ENCODE peak calls at places on chromosome 1, in nine cellular contexts. G is astrocyte, Z is keratinocyte, R is psoas muscle, X is hepatocyte, F is mammary epithelial cell, I is adrenal gland, M is SK-N-SH, O is breast epithelium. U is an unnamed sample. For H3K4me1, the result is how much of the 10 kb centered on the place peaks cover.

GRCh38 chr1:57949168-57949567 is 525.3 kb upstream of the DAB1 start:
- DNase-seq in M (no peak), X (no peak), F (no peak), R (no peak), G (no peak), Z (no peak), O (no peak), I (no peak), U (no peak)

GRCh38 chr1:212557739-212558664 is 50.6 kb upstream of the ATF3 start:
- DNase-seq in M (peak), G (peak), I (peak), O (peak), F (peak), Z (no peak), R (peak), X (peak), U (peak)

GRCh38 chr1:29122987-29123870 is 474 bp downstream of the TMEM200B start:
- DNase-seq in X (peak), G (peak), O (no peak), F (no peak), R (peak), I (no peak), Z (no peak), M (peak), U (peak)

GRCh38 chr1:168842916-168843315 is 113.9 kb upstream of the DPT start:
- DNase-seq in G (no peak), R (no peak), I (no peak), X (no peak), Z (no peak), F (no peak), M (no peak), O (no peak), U (no peak)

GRCh38 chr1:66764994-66765578 is 12.8 kb downstream of the DYNLT5 start:
- DNase-seq in R (no peak), F (peak), X (peak), I (peak), G (peak), O (no peak), M (peak), Z (peak), U (peak)

GRCh38 chr1:215682232-215682631 is 115.1 kb downstream of the KCTD3 start:
- DNase-seq in G (no peak), F (no peak), M (peak), R (no peak), X (no peak), Z (no peak), O (no peak), I (no peak), U (no peak)

GRCh38 chr1:233253231-233254038 is 42.1 kb downstream of the PCNX2 start:
- DNase-seq in X (peak), I (no peak), M (no peak), F (peak), Z (no peak), O (no peak), G (no peak), R (no peak), U (peak)

GRCh38 chr1:25247829-25248754 is 838 bp upstream of the RSRP1 start:
- DNase-seq in I (no peak), R (no peak), G (no peak), X (no peak), O (no peak), M (no peak), Z (no peak), F (no peak), U (no peak)

GRCh38 chr1:192171123-192171522 is 12.9 kb downstream of the RGS18 start:
- DNase-seq in O (no peak), X (no peak), M (no peak), R (no peak), Z (no peak), G (no peak), I (no peak), F (no peak), U (no peak)

GRCh38 chr1:99728494-99729235 is 37.8 kb downstream of the FRRS1 start:
- DNase-seq in G (no peak), I (no peak), R (no peak), Z (no peak), F (peak), M (peak), X (no peak), O (no peak), U (peak)

GRCh38 chr1:203126151-203126865 is 1.2 kb upstream of the ADORA1 start:
- DNase-seq in F (no peak), G (peak), I (no peak), X (no peak), R (no peak), O (peak), Z (no peak), M (no peak), U (peak)

GRCh38 chr1:229271448-229272120 is 673 bp downstream of the RAB4A start:
- DNase-seq in X (peak), R (no peak), O (no peak), I (no peak), M (no peak), F (no peak), Z (no peak), G (no peak), U (peak)

GRCh38 chr1:226871636-226872327 is 1.4 kb downstream of the PSEN2 start:
- DNase-seq in M (no peak), I (peak), Z (no peak), X (no peak), F (no peak), R (no peak), G (no peak), O (no peak), U (no peak)

GRCh38 chr1:173937062-173937461 is 19.9 kb upstream of the SERPINC1 start:
- DNase-seq in G (no peak), O (no peak), F (no peak), I (no peak), M (no peak), X (no peak), Z (no peak), R (no peak), U (no peak)

GRCh38 chr1:220956861-220957605 is 77.8 kb downstream of the HLX start:
- DNase-seq in Z (no peak), X (peak), G (peak), O (no peak), I (peak), M (no peak), R (no peak), F (peak), U (peak)

GRCh38 chr1:36307601-36308330 is 1.6 kb downstream of the SH3D21 start:
- DNase-seq in G (no peak), O (no peak), X (no peak), M (no peak), F (no peak), R (no peak), I (no peak), Z (no peak), U (no peak)

GRCh38 chr1:6281511-6282402 is 20.9 kb upstream of the GPR153 start:
- DNase-seq in I (no peak), F (no peak), G (no peak), Z (no peak), O (no peak), M (no peak), X (peak), R (no peak), U (no peak)

GRCh38 chr1:16324456-16324890 is 27.8 kb downstream of the FBXO42 start:
- DNase-seq in R (no peak), X (peak), O (no peak), M (no peak), G (peak), I (peak), Z (no peak), F (peak), U (peak)

GRCh38 chr1:109718495-109718894 is 6.4 kb downstream of the GSTM5 start:
- DNase-seq in Z (no peak), O (no peak), M (peak), X (no peak), R (no peak), G (peak), I (no peak), F (peak), U (no peak)

GRCh38 chr1:24151175-24151533 is 8.2 kb upstream of the IL22RA1 start:
- DNase-seq in X (peak), Z (no peak), M (no peak), I (no peak), G (no peak), R (no peak), O (no peak), F (peak), U (no peak)

GRCh38 chr1:156492591-156493080 is 7.9 kb downstream of the MEF2D start:
- DNase-seq in I (peak), O (no peak), Z (no peak), R (peak), G (no peak), X (no peak), F (no peak), M (no peak), U (no peak)

GRCh38 chr1:234702342-234703000 is 92.5 kb upstream of the IRF2BP2 start:
- DNase-seq in Z (no peak), O (no peak), X (no peak), I (no peak), R (peak), M (no peak), G (no peak), F (no peak), U (no peak)

GRCh38 chr1:243718893-243719292 is 131.2 kb downstream of the AKT3 start:
- DNase-seq in I (no peak), F (peak), R (no peak), O (no peak), Z (peak), M (no peak), G (peak), X (no peak), U (no peak)

GRCh38 chr1:184056921-184057496 is 5.5 kb downstream of the TSEN15 start:
- DNase-seq in G (peak), O (no peak), Z (no peak), F (peak), I (no peak), X (no peak), R (no peak), M (no peak), U (peak)

GRCh38 chr1:54437783-54438182 is 31.6 kb upstream of the SSBP3 start:
- DNase-seq in M (no peak), X (no peak), I (no peak), G (no peak), O (no peak), Z (no peak), F (no peak), R (no peak), U (no peak)

GRCh38 chr1:4214826-4215225 is 314.8 kb upstream of the C1orf174 start:
- DNase-seq in Z (no peak), G (no peak), M (no peak), F (no peak), X (no peak), O (no peak), R (no peak), I (no peak), U (no peak)

GRCh38 chr1:77824083-77824482 is 44.6 kb downstream of the MIGA1 start:
- DNase-seq in G (peak), O (no peak), Z (peak), M (no peak), I (no peak), F (peak), X (no peak), R (no peak), U (peak)

GRCh38 chr1:77824694-77825355 is 45.4 kb downstream of the MIGA1 start:
- DNase-seq in R (no peak), O (no peak), Z (no peak), M (no peak), X (no peak), F (peak), I (no peak), G (no peak), U (no peak)

GRCh38 chr1:77829851-77830250 is 50.4 kb downstream of the MIGA1 start:
- DNase-seq in O (no peak), R (no peak), Z (no peak), G (no peak), F (no peak), M (no peak), X (no peak), I (no peak), U (no peak)

GRCh38 chr1:77828098-77828497 is 48.6 kb downstream of the MIGA1 start:
- DNase-seq in M (no peak), G (no peak), I (no peak), R (no peak), O (no peak), Z (no peak), F (no peak), X (no peak), U (no peak)

DNA sequence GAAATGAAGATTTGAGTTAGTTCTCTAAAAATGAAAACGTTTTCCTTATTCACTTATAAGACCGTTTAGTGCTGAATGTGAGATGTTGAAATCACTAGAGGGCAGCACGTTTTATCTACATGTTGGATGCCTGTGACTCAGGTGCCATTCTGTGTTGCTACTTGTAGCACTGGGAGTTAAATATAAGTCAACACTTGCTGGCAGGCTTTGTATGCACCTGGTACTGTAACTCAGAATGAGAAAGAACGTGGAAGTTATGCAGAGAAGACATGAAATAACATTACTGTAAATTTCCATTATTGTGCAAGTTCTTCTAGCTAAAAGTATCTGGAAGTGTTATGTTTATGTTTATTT is 45.9 kb downstream of the MIGA1 start:
- DNase-seq in R (no peak), M (no peak), I (peak), G (peak), X (peak), F (peak), Z (peak), O (no peak), U (peak)
- TF ChIP-seq CTCF in R (peak), M (peak), I (no peak), G (peak), X (peak), F (peak), Z (no peak), O (no peak), U (peak)

GRCh38 chr1:12144969-12145368 is 21.8 kb upstream of the TNFRSF1B start:
- DNase-seq in M (no peak), I (no peak), F (no peak), Z (no peak), O (no peak), X (no peak), R (no peak), G (no peak), U (no peak)
- H3K4me1 ChIP-seq in M (under half), I (under half), F (under half), Z (under half), O (under half), X (under half), R (under half), G (under half), U (under half)

GRCh38 chr1:101237229-101237837 is 514 bp downstream of the S1PR1 start:
- DNase-seq in O (no peak), R (no peak), F (peak), M (peak), G (peak), I (no peak), Z (no peak), X (no peak), U (peak)

GRCh38 chr1:101240041-101240430 is 3.2 kb downstream of the S1PR1 start:
- DNase-seq in X (no peak), G (no peak), O (no peak), M (no peak), R (peak), I (peak), Z (no peak), F (no peak), U (no peak)

GRCh38 chr1:101238041-101238515 is 1.3 kb downstream of the S1PR1 start:
- DNase-seq in G (no peak), Z (no peak), I (peak), M (no peak), O (no peak), R (no peak), F (no peak), X (no peak), U (peak)

GRCh38 chr1:101238681-101239094 is 1.9 kb downstream of the S1PR1 start:
- DNase-seq in X (peak), R (peak), Z (peak), O (peak), I (peak), G (peak), M (peak), F (peak), U (peak)

GRCh38 chr1:101239095-101240040 is 2.5 kb downstream of the S1PR1 start:
- DNase-seq in G (no peak), M (no peak), R (no peak), F (no peak), Z (no peak), X (no peak), I (no peak), O (no peak), U (no peak)
- TF ChIP-seq CTCF in G (no peak), M (no peak), R (no peak), F (no peak), Z (no peak), X (no peak), I (peak), O (no peak), U (no peak)

DNA sequence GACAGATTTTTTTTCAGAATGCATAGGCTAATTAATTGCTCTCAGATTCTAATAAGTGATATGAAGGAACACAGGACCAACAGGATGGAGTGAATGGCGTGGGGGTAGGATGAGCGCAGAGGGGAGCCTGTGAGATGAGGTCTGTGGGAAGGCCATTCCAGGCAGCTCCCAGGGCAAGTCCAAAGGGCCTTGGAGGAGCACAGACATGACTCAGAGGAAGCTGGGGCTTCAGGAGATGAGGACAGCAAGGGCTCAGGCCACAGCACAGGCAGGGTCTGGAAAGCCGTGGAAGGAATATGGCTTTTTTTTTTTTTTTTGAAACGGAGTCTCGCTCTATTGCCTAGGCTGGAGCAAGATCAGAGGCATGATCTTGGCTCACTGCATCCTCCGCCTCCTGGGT is 35.1 kb downstream of the FMN2 start:
- DNase-seq in G (no peak), M (peak), I (no peak), X (no peak), F (no peak), O (no peak), Z (no peak), R (no peak), U (no peak)
- H3K4me1 ChIP-seq in G (under half), M (under half), I (under half), X (under half), F (under half), O (under half), Z (under half), R (under half), U (under half)

GRCh38 chr1:161229896-161230295 is 4.0 kb downstream of the TOMM40L start:
- DNase-seq in M (no peak), F (no peak), O (no peak), R (no peak), I (no peak), G (no peak), X (no peak), Z (no peak), U (no peak)
- TF ChIP-seq CTCF in M (peak), F (no peak), O (no peak), R (no peak), I (no peak), G (no peak), X (no peak), Z (no peak), U (no peak)

DNA sequence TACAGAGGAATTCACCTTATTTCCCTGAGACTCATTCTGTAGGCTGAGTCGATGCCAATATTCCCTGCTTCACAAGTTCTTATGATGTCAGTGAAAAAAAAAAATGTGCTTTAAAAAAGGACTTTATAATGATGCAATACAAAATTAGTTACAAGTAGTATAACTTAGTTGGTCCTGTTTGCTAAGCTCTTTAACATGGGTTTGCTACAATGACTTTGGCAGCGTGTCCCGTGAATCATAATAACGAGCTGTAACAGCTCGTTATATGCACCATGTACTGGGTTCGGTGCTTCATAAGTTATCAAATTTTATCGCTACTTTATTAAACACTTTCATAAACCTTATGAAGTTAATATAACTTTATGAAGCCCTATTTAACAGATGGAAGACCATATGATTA is 349.7 kb downstream of the LMX1A start:
- DNase-seq in M (no peak), X (no peak), F (no peak), O (no peak), Z (no peak), R (no peak), I (no peak), G (no peak), U (no peak)
- H3K4me1 ChIP-seq in M (under half), X (under half), F (under half), O (under half), Z (under half), R (under half), I (under half), G (under half), U (under half)

GRCh38 chr1:10888289-10888688 is 91.8 kb upstream of the CASZ1 start:
- DNase-seq in F (no peak), R (peak), X (no peak), G (no peak), M (no peak), I (no peak), Z (no peak), O (no peak), U (no peak)
- TF ChIP-seq CTCF in F (no peak), R (no peak), X (peak), G (no peak), M (no peak), I (no peak), Z (no peak), O (no peak), U (no peak)